ENCODE peak calls at places on chromosomes 11 and 22, in eight cellular contexts. F is psoas muscle; Q is ovary; U is CD4-positive, alpha-beta memory T cell; Z is GM23338; M is RWPE2; Y is tibial artery; S is DND-41. C is an unnamed sample.

GRCh38 chr11:35096737-35097136 is 42.2 kb upstream of the CD44 start:
- DNase-seq in F (no peak), Q (no peak), U (no peak), Z (no peak), M (no peak), Y (no peak), S (no peak), C (no peak)

GRCh38 chr22:20530368-20531153 is 23.2 kb downstream of the MED15 start:
- DNase-seq in F (peak), Q (no peak), U (no peak), Z (no peak), M (peak), Y (no peak), S (no peak), C (no peak)

GRCh38 chr11:76158394-76159302 is 47.7 kb downstream of the WNT11 start:
- DNase-seq in F (no peak), Q (no peak), U (no peak), Z (no peak), M (no peak), Y (peak), S (no peak), C (no peak)

GRCh38 chr22:49933236-49933921 is 14.9 kb downstream of the CRELD2 start:
- DNase-seq in F (peak), Q (peak), U (no peak), Z (no peak), M (no peak), Y (no peak), S (no peak), C (no peak)

GRCh38 chr22:36423461-36424404 is 36.0 kb upstream of the MYH9 start:
- DNase-seq in F (no peak), Q (no peak), U (no peak), Z (peak), M (no peak), Y (no peak), S (no peak), C (no peak)

GRCh38 chr22:22986008-22986407 is 84.3 kb upstream of the GNAZ start:
- DNase-seq in F (no peak), Q (no peak), U (no peak), Z (no peak), M (no peak), Y (no peak), S (no peak), C (no peak)

GRCh38 chr11:35040221-35040942 is 98.6 kb upstream of the CD44 start:
- DNase-seq in F (no peak), Q (no peak), U (peak), Z (no peak), M (no peak), Y (no peak), S (no peak), C (peak)

GRCh38 chr22:36335621-36336020 is 52.1 kb downstream of the MYH9 start:
- DNase-seq in F (no peak), Q (no peak), U (no peak), Z (no peak), M (no peak), Y (no peak), S (no peak), C (no peak)

GRCh38 chr11:5476184-5476819 is 12.2 kb upstream of the OR52D1 start:
- DNase-seq in F (no peak), Q (no peak), U (peak), Z (peak), M (no peak), Y (no peak), S (peak), C (peak)

GRCh38 chr11:115119136-115119535 is 385.1 kb downstream of the CADM1 start:
- DNase-seq in F (no peak), Q (no peak), U (no peak), Z (no peak), M (no peak), Y (no peak), S (no peak), C (no peak)

GRCh38 chr11:119195680-119196079 is 10.4 kb downstream of the NHERF4 start:
- DNase-seq in F (no peak), Q (no peak), U (no peak), Z (peak), M (no peak), Y (no peak), S (no peak), C (no peak)

GRCh38 chr11:92329644-92330043 is 105.0 kb downstream of the FAT3 start:
- DNase-seq in F (no peak), Q (no peak), U (no peak), Z (no peak), M (no peak), Y (no peak), S (no peak), C (no peak)

GRCh38 chr11:30429550-30429949 is 106.6 kb downstream of the ARL14EP start:
- DNase-seq in F (no peak), Q (no peak), U (no peak), Z (no peak), M (no peak), Y (no peak), S (no peak), C (no peak)

GRCh38 chr22:31215018-31215535 is 3.0 kb downstream of the LIMK2 start:
- DNase-seq in F (no peak), Q (no peak), U (no peak), Z (no peak), M (no peak), Y (no peak), S (no peak), C (no peak)

GRCh38 chr22:31210830-31211503 is 1.1 kb upstream of the LIMK2 start:
- DNase-seq in F (no peak), Q (no peak), U (no peak), Z (no peak), M (no peak), Y (no peak), S (no peak), C (no peak)

GRCh38 chr22:31211862-31212730 is at the start of gene LIMK2:
- DNase-seq in F (peak), Q (peak), U (peak), Z (peak), M (peak), Y (peak), S (peak), C (peak)

GRCh38 chr22:31211504-31211861 is 615 bp upstream of the LIMK2 start:
- DNase-seq in F (no peak), Q (no peak), U (no peak), Z (no peak), M (no peak), Y (no peak), S (no peak), C (no peak)

DNA sequence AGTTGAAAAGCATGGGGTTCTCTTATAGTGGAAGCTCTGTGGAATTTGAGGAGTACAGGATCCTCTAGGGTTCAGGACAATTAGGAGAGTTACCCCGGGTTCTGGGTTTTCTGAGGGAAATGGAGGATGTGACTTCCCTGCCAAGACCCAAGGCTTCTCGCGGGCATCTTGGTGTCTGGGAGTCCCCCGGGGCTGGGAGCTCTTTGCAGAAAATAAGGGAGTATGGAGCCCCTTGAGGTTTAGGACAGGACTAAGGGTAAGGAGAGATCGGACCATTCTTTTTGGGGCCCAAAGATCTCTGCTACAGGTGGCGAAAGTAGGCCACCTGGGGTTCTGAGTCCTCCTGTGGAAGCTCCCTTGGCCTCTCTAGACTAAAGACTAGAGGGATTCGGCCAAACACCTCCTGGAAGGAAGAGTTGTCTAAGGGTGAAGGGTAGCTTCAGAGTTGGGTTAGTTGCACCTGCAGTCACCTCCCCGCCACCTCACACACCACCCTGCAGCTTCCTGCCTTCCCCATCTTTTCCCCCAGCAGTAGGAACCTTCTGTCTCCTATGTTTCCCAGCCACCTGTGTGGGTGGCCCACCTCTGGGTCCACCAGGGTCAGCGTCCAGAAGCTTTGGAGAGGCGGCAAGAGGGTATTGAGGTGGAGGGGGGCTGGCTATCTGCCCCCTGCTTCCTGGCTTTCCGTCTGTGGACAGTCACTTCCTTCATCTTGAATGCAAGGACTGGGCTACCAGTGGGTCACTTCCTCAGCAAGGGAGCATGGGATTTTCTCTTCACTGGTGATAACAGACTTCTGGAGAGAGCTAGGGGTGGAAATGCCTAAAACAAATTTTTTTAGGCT is 907 bp downstream of the LIMK2 start:
- DNase-seq in F (no peak), Q (no peak), U (no peak), Z (peak), M (no peak), Y (no peak), S (peak), C (no peak)
- H3K27ac ChIP-seq in F (peak), Q (peak), U (peak), Z (peak), M (peak), Y (peak), S (peak), C (peak)

DNA sequence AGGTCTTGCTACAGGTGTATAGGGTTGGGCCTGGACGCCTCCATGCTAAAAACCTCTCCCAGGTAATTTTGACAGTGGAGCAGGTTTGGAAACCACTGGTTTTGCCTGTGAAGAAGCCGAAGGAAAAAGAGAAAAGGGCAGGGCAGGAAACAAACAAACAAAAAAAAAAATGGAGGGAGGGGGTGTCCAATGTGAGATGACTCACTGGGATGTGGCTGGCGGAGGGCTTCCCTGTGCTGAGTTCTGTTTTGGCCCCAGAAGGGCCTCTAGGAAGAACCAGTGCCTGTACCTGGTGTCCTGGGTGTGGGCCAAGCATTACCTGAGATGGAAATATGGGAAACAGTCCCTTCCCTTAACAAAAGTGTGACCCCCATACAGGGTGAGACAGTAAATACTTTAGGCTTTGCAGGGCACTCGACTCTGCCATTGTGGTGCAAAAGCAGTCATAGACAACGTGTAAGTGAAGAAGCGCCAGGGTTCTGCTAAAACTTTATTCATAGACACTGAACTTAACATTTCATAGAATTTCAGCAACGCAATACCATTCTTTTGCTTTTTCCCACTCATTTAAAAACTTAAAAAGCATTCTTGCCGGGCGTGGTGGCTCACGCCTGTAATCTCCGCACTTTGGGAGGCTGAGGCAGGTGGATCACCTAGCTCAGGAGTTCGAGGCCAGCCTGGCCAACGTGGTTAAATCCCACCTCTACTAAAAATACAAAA is 9.5 kb upstream of the DGKZ start:
- DNase-seq in F (no peak), Q (no peak), U (no peak), Z (no peak), M (no peak), Y (no peak), S (no peak), C (no peak)
- H3K27ac ChIP-seq in F (no peak), Q (no peak), U (no peak), Z (peak), M (no peak), Y (no peak), S (no peak), C (no peak)

GRCh38 chr11:72788250-72788649 is 5.6 kb downstream of the STARD10 start:
- DNase-seq in F (no peak), Q (no peak), U (no peak), Z (no peak), M (no peak), Y (no peak), S (no peak), C (no peak)

GRCh38 chr11:72793452-72794367 is at the start of gene STARD10:
- DNase-seq in F (peak), Q (peak), U (peak), Z (peak), M (peak), Y (peak), S (peak), C (peak)

GRCh38 chr11:72789493-72790131 is 4.2 kb downstream of the STARD10 start:
- DNase-seq in F (no peak), Q (peak), U (no peak), Z (no peak), M (no peak), Y (peak), S (no peak), C (no peak)

GRCh38 chr11:72793081-72793451 is 781 bp downstream of the STARD10 start:
- DNase-seq in F (no peak), Q (no peak), U (no peak), Z (no peak), M (no peak), Y (no peak), S (no peak), C (no peak)

GRCh38 chr11:72792437-72793021 is 1.3 kb downstream of the STARD10 start:
- DNase-seq in F (no peak), Q (peak), U (no peak), Z (no peak), M (no peak), Y (no peak), S (no peak), C (no peak)
- H3K27ac ChIP-seq in F (peak), Q (peak), U (peak), Z (no peak), M (no peak), Y (peak), S (peak), C (peak)

GRCh38 chr11:67466962-67467771 is 1.9 kb downstream of the TMEM134 start:
- DNase-seq in F (no peak), Q (no peak), U (no peak), Z (no peak), M (no peak), Y (peak), S (peak), C (no peak)
- H3K27ac ChIP-seq in F (no peak), Q (no peak), U (peak), Z (no peak), M (peak), Y (peak), S (peak), C (peak)